ENCODE peak calls at places on chromosomes 2 and 18, in five cellular contexts. H is epithelial cell of esophagus, J is SK-N-SH, I is Caki2, L is HS-5. O is an unnamed sample.

GRCh38 chr2:47028171-47028570 is 112.6 kb upstream of the MCFD2 start:
- DNase-seq in H (no peak), J (no peak), I (no peak), L (no peak), O (no peak)

GRCh38 chr18:7918696-7919095 is 351.6 kb downstream of the PTPRM start:
- DNase-seq in H (no peak), J (no peak), I (no peak), L (no peak), O (no peak)

GRCh38 chr2:159399716-159400525 is 113.4 kb upstream of the WDSUB1 start:
- DNase-seq in H (peak), J (no peak), I (no peak), L (no peak), O (no peak)

GRCh38 chr2:172937884-172938712 is 137.5 kb upstream of the MAP3K20 start:
- DNase-seq in H (no peak), J (no peak), I (no peak), L (no peak), O (no peak)

GRCh38 chr2:196137271-196137670 is 34.1 kb downstream of the STK17B start:
- DNase-seq in H (no peak), J (no peak), I (no peak), L (no peak), O (no peak)

GRCh38 chr18:24502621-24503020 is 42.2 kb downstream of the HRH4 start:
- DNase-seq in H (peak), J (no peak), I (no peak), L (no peak), O (no peak)

GRCh38 chr2:86274265-86274917 is 63.0 kb downstream of the REEP1 start:
- DNase-seq in H (peak), J (no peak), I (peak), L (peak), O (no peak)

GRCh38 chr2:51120754-51121280 is 88.9 kb upstream of the NRXN1 start:
- DNase-seq in H (no peak), J (no peak), I (peak), L (peak), O (no peak)

GRCh38 chr2:128640847-128641360 is 322.2 kb upstream of the HS6ST1 start:
- DNase-seq in H (no peak), J (no peak), I (no peak), L (no peak), O (no peak)

GRCh38 chr2:73053316-73054114 is 18.0 kb downstream of the SFXN5 start:
- DNase-seq in H (no peak), J (no peak), I (no peak), L (no peak), O (no peak)